ENCODE peak calls at places on chromosomes 2 and 18, in six cellular contexts. C is Kasumi-1; Q is GM10248; F is activated CD4-positive, alpha-beta T cell treated with anti-CD3 and anti-CD28 coated beads, Interleukin-2, amount 50 U/mL, for 4 hours; I is GM04504; O is nephron progenitor cell. S is an unnamed sample.

GRCh38 chr2:159044804-159045286 is 76.4 kb downstream of the TANC1 start:
- DNase-seq in C (no peak), Q (no peak), F (no peak), I (no peak), O (no peak), S (no peak)

GRCh38 chr2:55441280-55441892 is 21.7 kb upstream of the CCDC88A start:
- DNase-seq in C (no peak), Q (no peak), F (no peak), I (no peak), O (no peak), S (no peak)

GRCh38 chr2:216672996-216673395 is 22.4 kb downstream of the IGFBP5 start:
- DNase-seq in C (no peak), Q (no peak), F (no peak), I (no peak), O (no peak), S (no peak)

GRCh38 chr2:66578853-66579158 is 143.9 kb downstream of the MEIS1 start:
- DNase-seq in C (no peak), Q (no peak), F (no peak), I (no peak), O (no peak), S (no peak)

GRCh38 chr2:73359915-73360697 is 25.5 kb upstream of the ALMS1 start:
- DNase-seq in C (peak), Q (no peak), F (no peak), I (no peak), O (no peak), S (no peak)

GRCh38 chr18:48875942-48876511 is 74.7 kb downstream of the SMAD7 start:
- DNase-seq in C (peak), Q (no peak), F (no peak), I (no peak), O (peak), S (no peak)

GRCh38 chr2:120765911-120766757 is 30.5 kb downstream of the GLI2 start:
- DNase-seq in C (no peak), Q (no peak), F (no peak), I (peak), O (peak), S (no peak)

GRCh38 chr2:97870396-97870843 is 125.3 kb downstream of the TMEM131 start:
- DNase-seq in C (peak), Q (peak), F (no peak), I (peak), O (no peak), S (peak)

GRCh38 chr2:128813352-128814034 is 494.8 kb upstream of the HS6ST1 start:
- DNase-seq in C (no peak), Q (no peak), F (no peak), I (no peak), O (no peak), S (no peak)

GRCh38 chr18:32158108-32158624 is 31.7 kb upstream of the MEP1B start:
- DNase-seq in C (peak), Q (peak), F (peak), I (peak), O (peak), S (peak)

S was measured in stimulated activated naive CD8-positive, alpha-beta T cell treated with anti-CD3 and anti-CD28 coated beads, Interleukin-15, Interleukin-2, amounts not matched to agents 100 U/mL and 50 U/mL, for 24 hours.